ENCODE peak calls at places on chromosomes 7 and 10, in eight cellular contexts. I, A, Q, K, U, H, Y and N are unnamed samples.

GRCh38 chr10:98047009-98047741 is 16.8 kb upstream of the CRTAC1 start:
- DNase-seq in U (no peak), Q (no peak), A (no peak), H (no peak), I (peak; percentile 73), Y (no peak), K (no peak), N (peak; percentile 35)

GRCh38 chr7:99623702-99624447 is 7.1 kb downstream of the ZSCAN25 start:
- DNase-seq in I (no peak), K (no peak), U (no peak), H (no peak), Q (no peak), Y (no peak), A (no peak), N (no peak)

GRCh38 chr7:38679419-38679818 is 48.2 kb upstream of the AMPH start:
- DNase-seq in Y (no peak), U (no peak), I (no peak), K (no peak), H (no peak), Q (peak; percentile 75), A (peak; percentile 43), N (peak; percentile 49)

GRCh38 chr10:119246862-119247549 is 39.6 kb downstream of the GRK5 start:
- DNase-seq in Q (peak; percentile 91), K (no peak), Y (no peak), H (no peak), I (no peak), A (peak; percentile 97), U (no peak), N (peak; percentile 95)

GRCh38 chr10:110446277-110446676 is 51.4 kb upstream of the DUSP5 start:
- DNase-seq in K (no peak), I (no peak), A (no peak), H (no peak), Q (no peak), U (no peak), Y (no peak), N (no peak)

GRCh38 chr7:137508437-137509175 is 165.1 kb upstream of the PTN start:
- DNase-seq in I (no peak), A (peak; percentile 90), Q (peak; percentile 70), U (no peak), H (no peak), Y (no peak), K (no peak), N (peak; percentile 85)

GRCh38 chr10:111129348-111129747 is 52.5 kb downstream of the ADRA2A start:
- DNase-seq in Q (peak; percentile 16), A (no peak), U (no peak), K (no peak), Y (no peak), H (no peak), I (no peak), N (no peak)

GRCh38 chr10:132942101-132942739 is at the start of gene CFAP46:
- DNase-seq in K (peak; percentile 86), I (peak; percentile 57), U (peak; percentile 96), H (no peak), Q (peak; percentile 30), Y (peak; percentile 64), A (peak; percentile 44), N (peak; percentile 28)

GRCh38 chr7:50805425-50806130 is 22.9 kb upstream of the GRB10 start:
- DNase-seq in I (no peak), K (no peak), A (no peak), H (no peak), Y (no peak), Q (no peak), U (no peak), N (no peak)

GRCh38 chr10:22246680-22247391 is 29.0 kb upstream of the EBLN1 start:
- DNase-seq in H (no peak), A (peak; percentile 34), K (no peak), Q (peak; percentile 92), U (no peak), I (no peak), Y (no peak), N (peak; percentile 96)

GRCh38 chr7:11923376-11923922 is 91.5 kb upstream of the THSD7A start:
- DNase-seq in I (no peak), A (no peak), U (no peak), Y (no peak), K (no peak), Q (no peak), H (no peak), N (no peak)

GRCh38 chr7:92872701-92873100 is 36.3 kb upstream of the CDK6 start:
- DNase-seq in U (no peak), I (no peak), Q (peak; percentile 45), H (no peak), K (no peak), A (peak; percentile 13), Y (no peak), N (peak; percentile 58)

GRCh38 chr7:118350260-118350659 is 125.8 kb downstream of the ANKRD7 start:
- DNase-seq in Y (no peak), K (no peak), Q (no peak), I (no peak), U (no peak), H (no peak), A (no peak), N (no peak)

GRCh38 chr7:76318488-76319353 is 16.2 kb downstream of the HSPB1 start:
- DNase-seq in K (peak; percentile 78), A (peak; percentile 89), H (no peak), Y (peak; percentile 83), I (peak; percentile 72), U (no peak), Q (peak; percentile 92), N (peak; percentile 93)

GRCh38 chr7:76179686-76180085 is 22.0 kb upstream of the SRRM3 start:
- DNase-seq in A (no peak), K (no peak), U (peak; percentile 31), Y (no peak), I (no peak), Q (no peak), H (no peak), N (no peak)

GRCh38 chr7:45967591-45968157 is 46.6 kb upstream of the IGFBP3 start:
- DNase-seq in K (no peak), I (no peak), H (no peak), A (no peak), Q (no peak), Y (no peak), U (peak; percentile 6), N (no peak)

GRCh38 chr10:123148414-123149161 is 652 bp downstream of the HMX2 start:
- DNase-seq in U (peak; percentile 88), K (peak; percentile 66), Y (no peak), H (no peak), Q (no peak), A (no peak), I (no peak), N (no peak)

GRCh38 chr7:2530076-2530967 is 10.7 kb downstream of the LFNG start:
- DNase-seq in I (peak; percentile 44), H (no peak), Y (peak; percentile 47), K (peak; percentile 11), U (no peak), Q (peak; percentile 26), A (no peak), N (no peak)

GRCh38 chr7:133481676-133482075 is 228.8 kb downstream of the EXOC4 start:
- DNase-seq in A (peak; percentile 83), Y (no peak), U (no peak), K (no peak), I (no peak), H (no peak), Q (peak; percentile 77), N (peak; percentile 78)

GRCh38 chr7:80923211-80923612 is 4.4 kb upstream of the SEMA3C start:
- DNase-seq in K (no peak), U (no peak), I (no peak), H (no peak), Q (no peak), A (no peak), Y (no peak), N (no peak)

GRCh38 chr7:156527458-156527890 is 113.1 kb upstream of the RNF32 start:
- DNase-seq in I (no peak), U (no peak), K (no peak), Y (peak; percentile 52), H (no peak), Q (no peak), A (no peak), N (no peak)

GRCh38 chr10:6186894-6187256 is 15.9 kb upstream of the PFKFB3 start:
- DNase-seq in U (peak; percentile 6), H (no peak), Q (no peak), Y (no peak), A (no peak), I (no peak), K (no peak), N (no peak)

GRCh38 chr10:133231946-133232574 is 2.0 kb downstream of the UTF1 start:
- DNase-seq in U (no peak), K (no peak), I (no peak), A (no peak), Y (no peak), Q (no peak), H (peak; percentile 60), N (no peak)

GRCh38 chr10:72084094-72084459 is 4.3 kb downstream of the SPOCK2 start:
- DNase-seq in Y (no peak), A (no peak), K (no peak), Q (no peak), I (no peak), H (no peak), U (peak; percentile 37), N (no peak)
- H3K4me3 ChIP-seq in Y (no peak overlapping the region), A (no peak overlapping the region), K (no peak overlapping the region), Q (no peak overlapping the region), I (no peak overlapping the region), H (no peak overlapping the region), U (no peak overlapping the region), N (no peak overlapping the region)

GRCh38 chr7:57416601-57417358 is 33.2 kb upstream of the ZNF716 start:
- DNase-seq in A (no peak), H (no peak), U (no peak), I (no peak), K (no peak), Q (no peak), Y (no peak), N (no peak)
- H3K4me3 ChIP-seq in A (no peak overlapping the region), H (no peak overlapping the region), U (no peak overlapping the region), I (no peak overlapping the region), K (no peak overlapping the region), Q (no peak overlapping the region), Y (no peak overlapping the region), N (no peak overlapping the region)

DNA sequence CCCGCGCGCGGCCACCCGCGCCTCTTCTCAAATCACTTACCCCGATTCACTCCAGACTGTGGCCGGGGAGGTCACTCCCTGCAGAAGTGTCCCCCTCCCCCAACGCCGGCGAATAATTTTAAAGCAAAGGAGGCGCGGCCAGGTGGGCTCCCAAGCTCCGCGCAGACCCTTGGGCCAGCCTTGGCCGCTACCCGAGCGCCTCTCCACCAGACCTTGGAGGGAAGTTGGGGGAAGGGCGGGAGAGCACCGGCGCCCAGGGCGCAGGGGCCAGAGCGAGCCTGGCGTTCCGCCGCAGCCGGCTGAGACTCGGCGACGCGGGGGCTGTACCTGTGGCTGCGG is 270 bp downstream of the MKX start:
- DNase-seq in A (no peak), H (no peak), U (peak; percentile 80), I (peak; percentile 16), Y (peak; percentile 13), Q (no peak), K (no peak), N (no peak)
- H3K4me3 ChIP-seq in A (peak overlapping the region; percentile 28), H (peak overlapping the region; percentile 71), U (peak overlapping the region; percentile 69), I (peak overlapping the region; percentile 81), Y (peak overlapping the region; percentile 12), Q (peak overlapping the region; percentile 24), K (peak overlapping the region; percentile 57), N (no peak overlapping the region)

DNA sequence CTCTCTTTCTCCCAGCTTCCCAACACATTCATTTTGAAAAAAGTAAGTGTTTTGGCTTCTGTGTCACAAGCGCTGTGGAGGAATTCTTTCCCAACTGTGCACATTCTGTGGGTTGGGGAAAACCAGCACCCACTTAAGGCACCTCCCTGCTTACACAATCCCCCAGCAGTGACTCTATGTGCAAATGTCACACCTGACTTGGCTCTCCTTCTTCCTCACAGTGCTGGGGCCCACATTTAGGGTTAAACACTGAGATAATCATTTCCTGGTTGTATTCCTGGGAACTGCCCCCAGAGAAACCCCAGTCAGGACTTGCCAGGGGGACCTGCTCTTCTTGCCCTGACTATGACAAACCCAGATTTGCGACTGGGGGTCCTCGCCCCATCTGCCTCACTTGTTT is 358.1 kb upstream of the ZNF32 start:
- DNase-seq in K (no peak), H (no peak), Q (peak; percentile 8), I (no peak), Y (no peak), U (no peak), A (peak; percentile 5), N (no peak)
- H3K4me3 ChIP-seq in K (no peak overlapping the region), H (no peak overlapping the region), Q (no peak overlapping the region), I (no peak overlapping the region), Y (no peak overlapping the region), U (no peak overlapping the region), A (no peak overlapping the region), N (no peak overlapping the region)